ENCODE peak calls at places on chromosomes 2 and 18, in six cellular contexts. One of them, this sample, is unnamed.

GRCh38 chr2:42922790-42923631 is 130.6 kb upstream of the HAAO start:
- DNase-seq in HEK293T: no peak
- DNase-seq in NCI-H1417: no peak
- DNase-seq in frontal cortex: no peak
- DNase-seq in AML-193: no peak
- DNase-seq in IMR-90: peak; percentile 81
- DNase-seq in this sample: peak; percentile 71

GRCh38 chr2:115573756-115574155 is 1131.3 kb downstream of the DPP10 start:
- DNase-seq in frontal cortex: no peak
- DNase-seq in NCI-H1417: no peak
- DNase-seq in IMR-90: no peak
- DNase-seq in HEK293T: no peak
- DNase-seq in AML-193: no peak
- DNase-seq in this sample: no peak

GRCh38 chr18:10518595-10519273 is 7.1 kb upstream of the NAPG start:
- DNase-seq in frontal cortex: peak; percentile 68
- DNase-seq in NCI-H1417: peak; percentile 55
- DNase-seq in IMR-90: peak; percentile 36
- DNase-seq in AML-193: no peak
- DNase-seq in HEK293T: peak; percentile 10
- DNase-seq in this sample: no peak

GRCh38 chr2:85794491-85795121 is 40.8 kb downstream of the ATOH8 start:
- DNase-seq in IMR-90: no peak
- DNase-seq in frontal cortex: no peak
- DNase-seq in AML-193: no peak
- DNase-seq in NCI-H1417: no peak
- DNase-seq in HEK293T: no peak
- DNase-seq in this sample: peak; percentile 75

GRCh38 chr2:11073251-11073650 is 82.0 kb upstream of the SLC66A3 start:
- DNase-seq in AML-193: no peak
- DNase-seq in NCI-H1417: no peak
- DNase-seq in frontal cortex: no peak
- DNase-seq in HEK293T: peak; percentile 72
- DNase-seq in IMR-90: peak; percentile 50
- DNase-seq in this sample: no peak

GRCh38 chr2:47534179-47534919 is 131.4 kb downstream of the MSH2 start:
- DNase-seq in NCI-H1417: peak; percentile 35
- DNase-seq in AML-193: no peak
- DNase-seq in IMR-90: peak; percentile 89
- DNase-seq in frontal cortex: no peak
- DNase-seq in HEK293T: peak; percentile 25
- DNase-seq in this sample: no peak

GRCh38 chr2:109157563-109158105 is 28.6 kb downstream of the SH3RF3 start:
- DNase-seq in NCI-H1417: no peak
- DNase-seq in HEK293T: no peak
- DNase-seq in AML-193: no peak
- DNase-seq in frontal cortex: no peak
- DNase-seq in IMR-90: no peak
- DNase-seq in this sample: no peak

GRCh38 chr2:160278889-160279196 is 78.8 kb upstream of the ITGB6 start:
- DNase-seq in frontal cortex: no peak
- DNase-seq in IMR-90: peak; percentile 57
- DNase-seq in HEK293T: no peak
- DNase-seq in AML-193: no peak
- DNase-seq in NCI-H1417: no peak
- DNase-seq in this sample: no peak

GRCh38 chr2:241092677-241093076 is 9.4 kb downstream of the MTERF4 start:
- DNase-seq in frontal cortex: no peak
- DNase-seq in NCI-H1417: no peak
- DNase-seq in HEK293T: no peak
- DNase-seq in IMR-90: no peak
- DNase-seq in AML-193: no peak
- DNase-seq in this sample: no peak

GRCh38 chr2:109098251-109098920 is 30.6 kb upstream of the SH3RF3 start:
- DNase-seq in frontal cortex: no peak
- DNase-seq in IMR-90: peak; percentile 23
- DNase-seq in AML-193: no peak
- DNase-seq in NCI-H1417: no peak
- DNase-seq in HEK293T: no peak
- DNase-seq in this sample: no peak

GRCh38 chr18:6521804-6522418 is 107.2 kb upstream of the L3MBTL4 start:
- DNase-seq in AML-193: peak; percentile 36
- DNase-seq in HEK293T: peak; percentile 26
- DNase-seq in frontal cortex: no peak
- DNase-seq in IMR-90: peak; percentile 47
- DNase-seq in NCI-H1417: no peak
- DNase-seq in this sample: no peak

GRCh38 chr2:42944744-42945415 is 152.5 kb upstream of the HAAO start:
- DNase-seq in AML-193: no peak
- DNase-seq in HEK293T: peak; percentile 37
- DNase-seq in IMR-90: peak; percentile 57
- DNase-seq in NCI-H1417: peak; percentile 17
- DNase-seq in frontal cortex: no peak
- DNase-seq in this sample: no peak

GRCh38 chr2:83594261-83594660 is 864.8 kb downstream of the SUCLG1 start:
- DNase-seq in IMR-90: no peak
- DNase-seq in NCI-H1417: no peak
- DNase-seq in frontal cortex: no peak
- DNase-seq in AML-193: no peak
- DNase-seq in HEK293T: no peak
- DNase-seq in this sample: no peak

GRCh38 chr2:33457588-33458247 is 18.7 kb upstream of the RASGRP3 start:
- DNase-seq in NCI-H1417: peak; percentile 63
- DNase-seq in HEK293T: no peak
- DNase-seq in IMR-90: no peak
- DNase-seq in AML-193: no peak
- DNase-seq in frontal cortex: no peak
- DNase-seq in this sample: no peak

GRCh38 chr18:50429207-50429948 is 54.5 kb downstream of the SKA1 start:
- DNase-seq in NCI-H1417: peak; percentile 46
- DNase-seq in IMR-90: peak; percentile 12
- DNase-seq in HEK293T: peak; percentile 6
- DNase-seq in AML-193: peak; percentile 36
- DNase-seq in frontal cortex: no peak
- DNase-seq in this sample: no peak

GRCh38 chr18:47050468-47050867 is 15.0 kb upstream of the ELOA2 start:
- DNase-seq in HEK293T: peak; percentile 15
- DNase-seq in IMR-90: peak; percentile 60
- DNase-seq in AML-193: peak; percentile 16
- DNase-seq in NCI-H1417: no peak
- DNase-seq in frontal cortex: no peak
- DNase-seq in this sample: no peak

GRCh38 chr2:236919209-236919608 is 166.5 kb upstream of the COPS8 start:
- DNase-seq in NCI-H1417: no peak
- DNase-seq in IMR-90: peak; percentile 8
- DNase-seq in frontal cortex: no peak
- DNase-seq in AML-193: no peak
- DNase-seq in HEK293T: no peak
- DNase-seq in this sample: no peak

GRCh38 chr2:101692766-101693165 is 4.7 kb upstream of the MAP4K4 start:
- DNase-seq in frontal cortex: no peak
- DNase-seq in AML-193: no peak
- DNase-seq in IMR-90: no peak
- DNase-seq in HEK293T: no peak
- DNase-seq in NCI-H1417: no peak
- DNase-seq in this sample: no peak

GRCh38 chr2:207258191-207258991 is 92.6 kb upstream of the KLF7 start:
- DNase-seq in IMR-90: peak; percentile 100
- DNase-seq in NCI-H1417: peak; percentile 15
- DNase-seq in HEK293T: no peak
- DNase-seq in frontal cortex: no peak
- DNase-seq in AML-193: peak; percentile 19
- DNase-seq in this sample: peak; percentile 87

GRCh38 chr18:55743133-55743532 is 155.1 kb upstream of the TCF4 start:
- DNase-seq in AML-193: no peak
- DNase-seq in frontal cortex: no peak
- DNase-seq in IMR-90: peak; percentile 44
- DNase-seq in NCI-H1417: no peak
- DNase-seq in HEK293T: no peak
- DNase-seq in this sample: no peak

GRCh38 chr2:168687314-168687713 is 115.1 kb upstream of the NOSTRIN start:
- DNase-seq in IMR-90: peak; percentile 2
- DNase-seq in frontal cortex: no peak
- DNase-seq in AML-193: peak; percentile 20
- DNase-seq in NCI-H1417: no peak
- DNase-seq in HEK293T: no peak
- DNase-seq in this sample: no peak

GRCh38 chr2:203579131-203579643 is 44.1 kb upstream of the RAPH1 start:
- DNase-seq in AML-193: no peak
- DNase-seq in IMR-90: peak; percentile 84
- DNase-seq in NCI-H1417: peak; percentile 6
- DNase-seq in frontal cortex: no peak
- DNase-seq in HEK293T: no peak
- DNase-seq in this sample: no peak

GRCh38 chr2:213757525-213757924 is 473.3 kb downstream of the SPAG16 start:
- DNase-seq in NCI-H1417: no peak
- DNase-seq in AML-193: no peak
- DNase-seq in frontal cortex: no peak
- DNase-seq in IMR-90: no peak
- DNase-seq in HEK293T: no peak
- DNase-seq in this sample: no peak